ENCODE peak calls at places on chromosome 11, in ten cellular contexts. A, T, S, U, I, J, D, Y, B and L are unnamed samples.

GRCh38 chr11:43366597-43367121 is 7.9 kb downstream of the TTC17 start:
- DNase-seq in S (peak), Y (no peak), J (peak), T (no peak), I (no peak), B (no peak), A (no peak), D (no peak), U (no peak), L (no peak)

GRCh38 chr11:60987577-60988277 is 16.2 kb downstream of the CD6 start:
- DNase-seq in B (no peak), J (no peak), Y (no peak), T (no peak), U (peak), D (no peak), S (no peak), I (no peak), A (no peak), L (no peak)

GRCh38 chr11:47398011-47398410 is 10.4 kb upstream of the SLC39A13 start:
- DNase-seq in I (no peak), T (no peak), B (no peak), S (no peak), U (no peak), Y (no peak), J (no peak), A (no peak), D (no peak), L (no peak)

GRCh38 chr11:129704831-129705230 is 110.8 kb upstream of the TMEM45B start:
- DNase-seq in D (no peak), T (no peak), Y (peak), S (no peak), A (no peak), I (no peak), B (no peak), U (no peak), J (no peak), L (no peak)

GRCh38 chr11:5004429-5005274 is 10.0 kb downstream of the OR51L1 start:
- DNase-seq in D (peak), A (peak), Y (no peak), I (no peak), B (peak), T (peak), J (peak), S (peak), U (peak), L (no peak)

GRCh38 chr11:10076458-10077141 is 217.4 kb downstream of the SBF2 start:
- DNase-seq in B (peak), D (no peak), S (peak), A (no peak), T (peak), I (peak), Y (peak), U (peak), J (peak), L (peak)

GRCh38 chr11:69297926-69298777 is 4.2 kb downstream of the MYEOV start:
- DNase-seq in B (peak), I (peak), A (no peak), S (peak), D (no peak), T (peak), Y (peak), J (peak), U (peak), L (peak)

GRCh38 chr11:46366260-46366659 is 15.2 kb upstream of the MDK start:
- DNase-seq in S (no peak), Y (no peak), T (no peak), B (no peak), I (no peak), D (no peak), J (no peak), U (no peak), A (no peak), L (no peak)

GRCh38 chr11:47917643-47918369 is 62.6 kb upstream of the PTPRJ start:
- DNase-seq in D (peak), T (no peak), J (peak), I (no peak), B (peak), Y (peak), U (no peak), S (peak), A (peak), L (peak)

GRCh38 chr11:128525411-128526243 is 61.7 kb downstream of the ETS1 start:
- DNase-seq in J (peak), B (no peak), Y (no peak), S (peak), T (no peak), U (no peak), A (no peak), I (no peak), D (no peak), L (no peak)

GRCh38 chr11:59187587-59187986 is 15.7 kb downstream of the DTX4 start:
- DNase-seq in I (no peak), D (no peak), Y (no peak), A (no peak), B (peak), T (no peak), U (no peak), J (peak), S (no peak), L (no peak)

GRCh38 chr11:111220716-111221115 is 24.8 kb upstream of the POU2AF2 start:
- DNase-seq in A (no peak), Y (no peak), D (no peak), J (no peak), U (no peak), T (no peak), B (no peak), I (no peak), S (no peak), L (no peak)

GRCh38 chr11:128205796-128206195 is 381.6 kb downstream of the ETS1 start:
- DNase-seq in S (no peak), Y (no peak), A (no peak), U (no peak), I (no peak), T (no peak), B (no peak), J (no peak), D (no peak), L (no peak)

GRCh38 chr11:10504490-10504889 is 36.5 kb downstream of the RNF141 start:
- DNase-seq in J (no peak), B (no peak), I (no peak), Y (no peak), S (no peak), U (no peak), T (no peak), D (no peak), A (no peak), L (no peak)

GRCh38 chr11:117910525-117910924 is 18.7 kb downstream of the TMPRSS13 start:
- DNase-seq in Y (peak), S (no peak), B (no peak), U (no peak), J (no peak), A (no peak), I (no peak), D (no peak), T (no peak), L (no peak)

GRCh38 chr11:44754876-44755552 is 28.3 kb downstream of the TSPAN18 start:
- DNase-seq in S (no peak), J (no peak), I (no peak), Y (no peak), U (no peak), D (no peak), T (no peak), A (peak), B (no peak), L (no peak)

GRCh38 chr11:47443817-47444216 is 5.1 kb downstream of the RAPSN start:
- DNase-seq in B (no peak), T (no peak), A (no peak), J (no peak), S (no peak), U (no peak), D (no peak), Y (no peak), I (no peak), L (no peak)

GRCh38 chr11:15222777-15223176 is 108.1 kb downstream of the INSC start:
- DNase-seq in J (no peak), U (no peak), T (no peak), Y (no peak), B (no peak), A (no peak), I (no peak), D (no peak), S (no peak), L (no peak)

GRCh38 chr11:34499719-34500505 is 13.7 kb downstream of the ELF5 start:
- DNase-seq in J (no peak), I (no peak), A (no peak), Y (no peak), D (no peak), B (no peak), S (no peak), T (no peak), U (no peak), L (no peak)

GRCh38 chr11:75505966-75506692 is 19.6 kb downstream of the GDPD5 start:
- DNase-seq in I (no peak), T (no peak), U (no peak), S (no peak), B (no peak), J (no peak), D (no peak), A (no peak), Y (no peak), L (no peak)

GRCh38 chr11:16780698-16781550 is 42.5 kb downstream of the C11orf58 start:
- DNase-seq in A (no peak), I (no peak), D (no peak), S (no peak), Y (no peak), U (no peak), T (no peak), B (no peak), J (no peak), L (no peak)

GRCh38 chr11:119751281-119752060 is 22.5 kb upstream of the NECTIN1 start:
- DNase-seq in Y (peak), I (peak), T (peak), J (no peak), D (no peak), S (no peak), B (no peak), A (peak), U (peak), L (peak)

GRCh38 chr11:67303989-67304411 is 670 bp downstream of the SSH3 start:
- DNase-seq in T (no peak), B (peak), I (no peak), D (no peak), J (no peak), S (no peak), Y (peak), A (no peak), U (no peak), L (no peak)

GRCh38 chr11:62574363-62575057 is 819 bp upstream of the EEF1G start:
- DNase-seq in B (peak), Y (no peak), J (peak), T (no peak), D (no peak), U (peak), I (peak), A (peak), S (no peak), L (no peak)

GRCh38 chr11:97938789-97939188 is 1082.0 kb upstream of the CNTN5 start:
- DNase-seq in J (no peak), T (no peak), Y (no peak), B (no peak), S (no peak), D (no peak), U (no peak), I (no peak), A (no peak), L (no peak)

GRCh38 chr11:57568330-57568766 is 876 bp upstream of the UBE2L6 start:
- DNase-seq in J (peak), U (no peak), T (peak), D (peak), Y (no peak), I (no peak), S (peak), A (peak), B (peak), L (peak)

GRCh38 chr11:72856551-72857342 is 42.5 kb downstream of the ATG16L2 start:
- DNase-seq in B (peak), J (no peak), S (peak), D (no peak), T (no peak), I (no peak), U (no peak), A (no peak), Y (no peak), L (no peak)

GRCh38 chr11:71209181-71209580 is 43.2 kb downstream of the SHANK2 start:
- DNase-seq in J (no peak), T (no peak), I (no peak), U (no peak), D (no peak), Y (peak), A (no peak), S (no peak), B (no peak), L (no peak)

GRCh38 chr11:115054541-115055538 is 376.5 kb downstream of the NXPE2 start:
- DNase-seq in J (peak), U (no peak), A (no peak), D (no peak), I (no peak), T (no peak), B (no peak), Y (no peak), S (no peak), L (no peak)

GRCh38 chr11:112884012-112884767 is 77.0 kb upstream of the NCAM1 start:
- DNase-seq in B (no peak), T (no peak), A (no peak), U (no peak), D (no peak), Y (no peak), J (no peak), S (no peak), I (no peak), L (no peak)

GRCh38 chr11:46855167-46855566 is 9.1 kb upstream of the CKAP5 start:
- DNase-seq in D (no peak), U (no peak), J (peak), S (peak), Y (no peak), T (no peak), A (no peak), B (no peak), I (no peak), L (no peak)

GRCh38 chr11:110600322-110600721 is 111.9 kb downstream of the ARHGAP20 start:
- DNase-seq in A (no peak), U (no peak), J (no peak), S (no peak), B (no peak), D (no peak), I (no peak), T (no peak), Y (no peak), L (no peak)

GRCh38 chr11:132111781-132112380 is 741.5 kb downstream of the NTM start:
- DNase-seq in I (no peak), U (no peak), S (peak), J (peak), T (no peak), B (peak), D (no peak), A (no peak), Y (no peak), L (no peak)